ENCODE peak calls at places on chromosomes 1 and 21, in ten cellular contexts. S is HFF-Myc; L is body of pancreas; O is H1; B is ACHN; V is activated CD8-positive, alpha-beta memory T cell treated with anti-CD3 and anti-CD28 coated beads, Interleukin-2, amount 50 U/mL, for 48 hours; D is RPMI7951; Y is activated T-cell treated with anti-CD3 and anti-CD28 coated beads, Interleukin-2, amount 50 U/mL, for 72 hours; P is WTC11; E is GM19239. K is an unnamed sample.

GRCh38 chr1:110421159-110421777 is 13.8 kb upstream of the LAMTOR5 start:
- DNase-seq in B (no peak), S (no peak), P (no peak), E (no peak), L (no peak), O (no peak), D (peak), Y (peak), V (no peak), K (no peak)

GRCh38 chr1:230123280-230124186 is 56.5 kb downstream of the GALNT2 start:
- DNase-seq in O (no peak), D (peak), P (no peak), L (no peak), V (no peak), B (no peak), Y (peak), S (peak), E (peak), K (no peak)

GRCh38 chr1:112563341-112563740 is 54.6 kb downstream of the WNT2B start:
- DNase-seq in V (no peak), S (no peak), D (no peak), Y (no peak), O (no peak), E (no peak), B (no peak), L (no peak), P (no peak), K (no peak)

GRCh38 chr1:58399176-58399575 is 147.3 kb downstream of the OMA1 start:
- DNase-seq in D (no peak), P (no peak), V (no peak), Y (no peak), L (no peak), O (no peak), E (no peak), B (no peak), S (no peak), K (no peak)

GRCh38 chr1:68016364-68016763 is 34.1 kb downstream of the DIRAS3 start:
- DNase-seq in E (no peak), Y (no peak), O (no peak), L (no peak), V (no peak), D (peak), S (no peak), B (no peak), P (no peak), K (no peak)

GRCh38 chr1:37759451-37759850 is 5.5 kb downstream of the EPHA10 start:
- DNase-seq in D (no peak), V (no peak), L (no peak), P (no peak), E (no peak), S (no peak), Y (no peak), B (no peak), O (no peak), K (no peak)

GRCh38 chr1:223341111-223341510 is 22.9 kb downstream of the SUSD4 start:
- DNase-seq in L (peak), S (no peak), D (peak), B (peak), Y (no peak), E (no peak), P (no peak), V (no peak), O (no peak), K (no peak)

GRCh38 chr1:168287237-168287664 is 6.6 kb downstream of the TBX19 start:
- DNase-seq in V (no peak), D (peak), E (no peak), P (no peak), L (no peak), B (no peak), Y (no peak), S (peak), O (no peak), K (no peak)

GRCh38 chr1:163141556-163141955 is 61.2 kb downstream of the RGS5 start:
- DNase-seq in P (no peak), E (no peak), B (no peak), V (no peak), S (no peak), L (no peak), O (no peak), Y (no peak), D (no peak), K (no peak)

GRCh38 chr1:70405780-70406416 is 5.2 kb upstream of the CTH start:
- DNase-seq in Y (no peak), P (no peak), B (no peak), S (no peak), L (no peak), V (no peak), E (no peak), O (no peak), D (no peak), K (no peak)

GRCh38 chr1:212311836-212312497 is 26.8 kb downstream of the PPP2R5A start:
- DNase-seq in Y (no peak), B (no peak), D (peak), O (no peak), E (no peak), P (no peak), S (no peak), V (no peak), L (no peak), K (no peak)

GRCh38 chr1:211734791-211735190 is 59.4 kb upstream of the NEK2 start:
- DNase-seq in B (no peak), O (no peak), P (no peak), E (no peak), L (peak), Y (no peak), S (no peak), V (no peak), D (peak), K (no peak)

GRCh38 chr1:213761845-213762407 is 225.8 kb upstream of the PROX1 start:
- DNase-seq in E (no peak), B (no peak), P (peak), Y (peak), V (no peak), O (peak), D (peak), S (no peak), L (no peak), K (no peak)

GRCh38 chr1:61076728-61077675 is 5.4 kb upstream of the NFIA start:
- DNase-seq in B (peak), Y (peak), S (peak), P (peak), L (peak), O (peak), D (peak), V (peak), E (peak), K (no peak)

GRCh38 chr1:91687452-91687851 is 186.8 kb downstream of the CDC7 start:
- DNase-seq in B (no peak), E (no peak), S (no peak), D (no peak), O (no peak), P (no peak), V (no peak), L (no peak), Y (no peak), K (no peak)

GRCh38 chr1:203796223-203796747 is 862 bp downstream of the ZBED6 start:
- DNase-seq in D (peak), P (no peak), V (peak), L (peak), E (no peak), B (peak), O (no peak), Y (peak), S (no peak), K (no peak)

GRCh38 chr1:73832276-73832825 is 365.6 kb downstream of the LRRIQ3 start:
- DNase-seq in S (no peak), B (no peak), E (no peak), Y (no peak), D (no peak), V (no peak), O (no peak), L (no peak), P (no peak), K (no peak)

GRCh38 chr1:67390041-67390887 is 39.9 kb downstream of the SERBP1 start:
- DNase-seq in D (peak), E (no peak), S (no peak), V (no peak), L (no peak), B (peak), O (no peak), Y (no peak), P (no peak), K (no peak)

GRCh38 chr1:11794446-11795237 is 11.1 kb downstream of the MTHFR start:
- DNase-seq in P (no peak), O (no peak), E (no peak), D (no peak), L (no peak), V (no peak), S (no peak), B (no peak), Y (no peak), K (no peak)

GRCh38 chr1:55039342-55040082 is at the start of gene PCSK9:
- DNase-seq in L (peak), B (peak), P (peak), D (no peak), V (no peak), S (no peak), E (no peak), O (no peak), Y (no peak), K (no peak)

GRCh38 chr1:33141216-33141615 is 40.6 kb downstream of the TRIM62 start:
- DNase-seq in B (no peak), O (no peak), Y (no peak), E (no peak), P (no peak), V (no peak), L (no peak), D (no peak), S (no peak), K (no peak)

GRCh38 chr1:28290851-28291250 is 31.5 kb downstream of the SESN2 start:
- DNase-seq in V (no peak), Y (no peak), L (peak), D (no peak), B (no peak), S (no peak), O (no peak), P (peak), E (no peak), K (no peak)

GRCh38 chr1:53111073-53111556 is 31.3 kb downstream of the SLC1A7 start:
- DNase-seq in E (no peak), P (no peak), B (no peak), V (no peak), D (no peak), S (no peak), O (no peak), Y (peak), L (no peak), K (no peak)

GRCh38 chr1:20279507-20279906 is 11.2 kb upstream of the VWA5B1 start:
- DNase-seq in V (no peak), Y (no peak), D (peak), L (no peak), B (peak), P (no peak), E (no peak), O (no peak), S (peak), K (no peak)

GRCh38 chr1:50779811-50780210 is 180.3 kb downstream of the FAF1 start:
- DNase-seq in L (no peak), D (no peak), O (no peak), E (no peak), Y (no peak), P (no peak), V (no peak), S (no peak), B (no peak), K (no peak)

GRCh38 chr1:187893471-187893870 is 1064.7 kb downstream of the PLA2G4A start:
- DNase-seq in B (no peak), L (no peak), D (no peak), S (no peak), O (no peak), E (no peak), Y (no peak), V (no peak), P (no peak), K (no peak)

GRCh38 chr1:228955691-228956090 is 220.4 kb downstream of the RHOU start:
- DNase-seq in L (no peak), Y (no peak), B (no peak), D (no peak), S (no peak), P (no peak), O (no peak), V (peak), E (no peak), K (no peak)

GRCh38 chr1:41891403-41891896 is 27.3 kb downstream of the HIVEP3 start:
- DNase-seq in Y (peak), S (no peak), E (peak), L (peak), B (peak), O (no peak), D (peak), V (peak), P (no peak), K (no peak)

GRCh38 chr1:243598433-243598832 is 251.6 kb downstream of the AKT3 start:
- DNase-seq in P (no peak), E (no peak), O (no peak), V (no peak), B (no peak), L (no peak), D (peak), Y (peak), S (peak), K (no peak)

GRCh38 chr21:26130249-26130896 is 40.2 kb downstream of the APP start:
- DNase-seq in V (no peak), E (no peak), D (peak), O (no peak), B (no peak), Y (no peak), L (no peak), S (no peak), P (no peak), K (no peak)

GRCh38 chr21:37562920-37563640 is 196.5 kb downstream of the DYRK1A start:
- DNase-seq in L (peak), P (peak), V (no peak), E (no peak), B (no peak), O (no peak), D (no peak), S (no peak), Y (no peak), K (no peak)

GRCh38 chr1:63799324-63799723 is 25.5 kb downstream of the ROR1 start:
- DNase-seq in V (no peak), B (no peak), O (no peak), L (no peak), D (no peak), S (peak), E (no peak), P (no peak), Y (no peak), K (no peak)

GRCh38 chr1:176448340-176448739 is 14.6 kb upstream of the PAPPA2 start:
- DNase-seq in B (no peak), E (no peak), S (no peak), O (no peak), Y (no peak), P (no peak), D (no peak), L (no peak), V (no peak), K (no peak)

GRCh38 chr21:32653326-32653901 is 41.2 kb upstream of the CFAP298 start:
- DNase-seq in V (no peak), E (peak), D (no peak), P (peak), Y (peak), B (peak), L (peak), O (no peak), S (no peak), K (no peak)

GRCh38 chr21:30444204-30444603 is 4.1 kb downstream of the KRTAP15-1 start:
- DNase-seq in O (no peak), D (no peak), L (no peak), E (no peak), P (peak), V (no peak), B (no peak), Y (no peak), S (no peak), K (no peak)

K was measured in SK-N-MC.